ENCODE peak calls at places on chromosomes 16 and 17, in ten cellular contexts. One of them, this sample, is unnamed. For H3K36me3, the result is how much of the 10 kb centered on the place peaks cover.

GRCh38 chr16:82639263-82639662 is 12.5 kb downstream of the CDH13 start:
- DNase-seq in transverse colon: no peak
- DNase-seq in lung: no peak
- DNase-seq in cardiac muscle cell: no peak
- DNase-seq in neuronal stem cell: no peak
- DNase-seq in prostate gland: no peak
- DNase-seq in neural progenitor cell: no peak
- DNase-seq in body of pancreas: no peak
- DNase-seq in K562: no peak
- DNase-seq in heart left ventricle: no peak
- DNase-seq in this sample: no peak

GRCh38 chr17:35373532-35373983 is at the start of gene SLFN11:
- DNase-seq in transverse colon: peak
- DNase-seq in lung: peak
- DNase-seq in cardiac muscle cell: no peak
- DNase-seq in neuronal stem cell: no peak
- DNase-seq in prostate gland: peak
- DNase-seq in neural progenitor cell: peak
- DNase-seq in body of pancreas: peak
- DNase-seq in K562: peak
- DNase-seq in heart left ventricle: peak
- DNase-seq in this sample: peak

GRCh38 chr17:732788-733720 is 658 bp downstream of the TLCD3A start:
- DNase-seq in transverse colon: peak
- DNase-seq in lung: peak
- DNase-seq in cardiac muscle cell: peak
- DNase-seq in neuronal stem cell: no peak
- DNase-seq in prostate gland: peak
- DNase-seq in neural progenitor cell: peak
- DNase-seq in body of pancreas: peak
- DNase-seq in K562: peak
- DNase-seq in heart left ventricle: peak
- DNase-seq in this sample: peak

GRCh38 chr17:42554250-42555121 is 1.8 kb downstream of the HSD17B1 start:
- DNase-seq in transverse colon: peak
- DNase-seq in lung: peak
- DNase-seq in cardiac muscle cell: peak
- DNase-seq in neuronal stem cell: peak
- DNase-seq in prostate gland: peak
- DNase-seq in neural progenitor cell: peak
- DNase-seq in body of pancreas: peak
- DNase-seq in K562: peak
- DNase-seq in heart left ventricle: peak
- DNase-seq in this sample: peak

GRCh38 chr17:79799174-79799537 is 2.3 kb upstream of the CBX8 start:
- DNase-seq in transverse colon: no peak
- DNase-seq in lung: no peak
- DNase-seq in cardiac muscle cell: no peak
- DNase-seq in neuronal stem cell: no peak
- DNase-seq in prostate gland: no peak
- DNase-seq in neural progenitor cell: peak
- DNase-seq in body of pancreas: no peak
- DNase-seq in K562: no peak
- DNase-seq in heart left ventricle: no peak
- DNase-seq in this sample: no peak

GRCh38 chr17:2023692-2024571 is 1.2 kb downstream of the RTN4RL1 start:
- DNase-seq in transverse colon: peak
- DNase-seq in lung: peak
- DNase-seq in cardiac muscle cell: peak
- DNase-seq in neuronal stem cell: peak
- DNase-seq in prostate gland: no peak
- DNase-seq in neural progenitor cell: peak
- DNase-seq in body of pancreas: peak
- DNase-seq in K562: peak
- DNase-seq in heart left ventricle: no peak
- DNase-seq in this sample: no peak

GRCh38 chr16:66495440-66495839 is 54.5 kb downstream of the TK2 start:
- DNase-seq in transverse colon: no peak
- DNase-seq in lung: no peak
- DNase-seq in cardiac muscle cell: no peak
- DNase-seq in neuronal stem cell: no peak
- DNase-seq in prostate gland: no peak
- DNase-seq in neural progenitor cell: no peak
- DNase-seq in body of pancreas: no peak
- DNase-seq in K562: no peak
- DNase-seq in heart left ventricle: no peak
- DNase-seq in this sample: no peak

GRCh38 chr17:2388020-2388704 is 12.7 kb downstream of the MNT start:
- DNase-seq in transverse colon: no peak
- DNase-seq in lung: no peak
- DNase-seq in cardiac muscle cell: no peak
- DNase-seq in neuronal stem cell: no peak
- DNase-seq in prostate gland: no peak
- DNase-seq in neural progenitor cell: no peak
- DNase-seq in body of pancreas: no peak
- DNase-seq in K562: no peak
- DNase-seq in heart left ventricle: peak
- DNase-seq in this sample: no peak

GRCh38 chr17:35931794-35932419 is 1.3 kb upstream of the RDM1 start:
- DNase-seq in transverse colon: no peak
- DNase-seq in lung: no peak
- DNase-seq in cardiac muscle cell: no peak
- DNase-seq in neuronal stem cell: no peak
- DNase-seq in prostate gland: no peak
- DNase-seq in neural progenitor cell: no peak
- DNase-seq in body of pancreas: peak
- DNase-seq in K562: peak
- DNase-seq in heart left ventricle: no peak
- DNase-seq in this sample: peak

GRCh38 chr17:72542317-72542716 is 421.5 kb downstream of the SOX9 start:
- DNase-seq in transverse colon: no peak
- DNase-seq in lung: no peak
- DNase-seq in cardiac muscle cell: no peak
- DNase-seq in neuronal stem cell: no peak
- DNase-seq in prostate gland: no peak
- DNase-seq in neural progenitor cell: no peak
- DNase-seq in body of pancreas: no peak
- DNase-seq in K562: no peak
- DNase-seq in heart left ventricle: no peak
- DNase-seq in this sample: no peak

GRCh38 chr16:66510711-66511614 is 39.0 kb downstream of the TK2 start:
- DNase-seq in transverse colon: no peak
- DNase-seq in lung: peak
- DNase-seq in cardiac muscle cell: no peak
- DNase-seq in neuronal stem cell: no peak
- DNase-seq in prostate gland: peak
- DNase-seq in neural progenitor cell: peak
- DNase-seq in body of pancreas: peak
- DNase-seq in K562: no peak
- DNase-seq in heart left ventricle: no peak
- DNase-seq in this sample: no peak

GRCh38 chr17:75773121-75773807 is 8.3 kb upstream of the GALK1 start:
- DNase-seq in transverse colon: peak
- DNase-seq in lung: no peak
- DNase-seq in cardiac muscle cell: no peak
- DNase-seq in neuronal stem cell: no peak
- DNase-seq in prostate gland: no peak
- DNase-seq in neural progenitor cell: no peak
- DNase-seq in body of pancreas: no peak
- DNase-seq in K562: no peak
- DNase-seq in heart left ventricle: no peak
- DNase-seq in this sample: no peak

GRCh38 chr16:58652741-58653140 is 23.1 kb upstream of the CNOT1 start:
- DNase-seq in transverse colon: no peak
- DNase-seq in lung: no peak
- DNase-seq in cardiac muscle cell: peak
- DNase-seq in neuronal stem cell: peak
- DNase-seq in prostate gland: no peak
- DNase-seq in neural progenitor cell: peak
- DNase-seq in body of pancreas: no peak
- DNase-seq in K562: no peak
- DNase-seq in heart left ventricle: peak
- DNase-seq in this sample: peak

GRCh38 chr16:52812945-52813556 is 239.6 kb downstream of the CHD9NB start:
- DNase-seq in transverse colon: no peak
- DNase-seq in lung: no peak
- DNase-seq in cardiac muscle cell: no peak
- DNase-seq in neuronal stem cell: no peak
- DNase-seq in prostate gland: no peak
- DNase-seq in neural progenitor cell: no peak
- DNase-seq in body of pancreas: no peak
- DNase-seq in K562: peak
- DNase-seq in heart left ventricle: no peak
- DNase-seq in this sample: peak

DNA sequence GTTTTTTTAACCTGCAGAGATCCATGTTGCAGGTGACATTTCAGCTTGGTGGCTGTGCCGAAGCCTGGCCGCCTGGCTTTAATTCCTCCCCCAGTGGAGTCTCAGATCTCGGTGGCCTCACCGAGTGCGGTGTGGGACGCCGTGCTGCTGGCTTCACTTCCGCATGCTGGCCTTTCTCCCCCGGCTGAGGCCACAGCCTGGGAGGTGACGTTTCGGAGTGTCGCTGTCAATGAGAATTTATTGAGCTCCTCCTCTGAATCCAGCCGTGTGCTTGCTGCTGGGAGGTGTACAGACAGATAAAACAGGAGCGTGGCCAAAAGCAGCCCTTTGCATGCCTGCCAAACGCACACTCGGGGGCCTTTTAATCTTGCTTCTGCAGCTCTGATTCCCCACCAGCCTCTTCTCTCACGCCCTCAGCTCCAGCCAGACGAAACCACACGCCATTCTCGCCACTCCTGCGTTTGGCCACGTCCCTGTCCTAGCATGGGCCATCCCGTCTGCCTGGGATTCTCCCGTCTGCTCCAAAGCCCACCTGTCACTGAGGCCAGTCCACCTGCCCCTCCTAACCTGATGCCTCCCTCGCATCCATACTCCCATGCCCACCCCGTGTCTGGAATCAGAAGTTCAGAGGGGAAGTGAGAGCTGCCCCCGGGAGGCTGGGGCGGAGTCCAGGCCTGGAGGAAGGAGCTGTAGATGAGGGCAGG is 3.6 kb downstream of the GSE1 start:
- DNase-seq in transverse colon: peak
- DNase-seq in lung: peak
- DNase-seq in cardiac muscle cell: no peak
- DNase-seq in neuronal stem cell: no peak
- DNase-seq in prostate gland: peak
- DNase-seq in neural progenitor cell: no peak
- DNase-seq in body of pancreas: peak
- DNase-seq in K562: peak
- DNase-seq in heart left ventricle: no peak
- DNase-seq in this sample: no peak
- H3K4me3 ChIP-seq in transverse colon: no peak
- H3K4me3 ChIP-seq in lung: no peak
- H3K4me3 ChIP-seq in cardiac muscle cell: no peak
- H3K4me3 ChIP-seq in neuronal stem cell: no peak
- H3K4me3 ChIP-seq in prostate gland: peak
- H3K4me3 ChIP-seq in neural progenitor cell: no peak
- H3K4me3 ChIP-seq in body of pancreas: no peak
- H3K4me3 ChIP-seq in K562: peak
- H3K4me3 ChIP-seq in heart left ventricle: no peak
- H3K4me3 ChIP-seq in this sample: no peak

GRCh38 chr16:62967606-62968005 is 931.4 kb upstream of the CDH8 start:
- DNase-seq in transverse colon: no peak
- DNase-seq in lung: no peak
- DNase-seq in cardiac muscle cell: no peak
- DNase-seq in neuronal stem cell: no peak
- DNase-seq in prostate gland: no peak
- DNase-seq in neural progenitor cell: no peak
- DNase-seq in body of pancreas: no peak
- DNase-seq in K562: no peak
- DNase-seq in heart left ventricle: no peak
- DNase-seq in this sample: no peak
- H3K27ac ChIP-seq in transverse colon: no peak
- H3K27ac ChIP-seq in lung: no peak
- H3K27ac ChIP-seq in cardiac muscle cell: no peak
- H3K27ac ChIP-seq in neuronal stem cell: no peak
- H3K27ac ChIP-seq in prostate gland: no peak
- H3K27ac ChIP-seq in neural progenitor cell: no peak
- H3K27ac ChIP-seq in body of pancreas: no peak
- H3K27ac ChIP-seq in K562: no peak
- H3K27ac ChIP-seq in heart left ventricle: no peak
- H3K27ac ChIP-seq in this sample: no peak

DNA sequence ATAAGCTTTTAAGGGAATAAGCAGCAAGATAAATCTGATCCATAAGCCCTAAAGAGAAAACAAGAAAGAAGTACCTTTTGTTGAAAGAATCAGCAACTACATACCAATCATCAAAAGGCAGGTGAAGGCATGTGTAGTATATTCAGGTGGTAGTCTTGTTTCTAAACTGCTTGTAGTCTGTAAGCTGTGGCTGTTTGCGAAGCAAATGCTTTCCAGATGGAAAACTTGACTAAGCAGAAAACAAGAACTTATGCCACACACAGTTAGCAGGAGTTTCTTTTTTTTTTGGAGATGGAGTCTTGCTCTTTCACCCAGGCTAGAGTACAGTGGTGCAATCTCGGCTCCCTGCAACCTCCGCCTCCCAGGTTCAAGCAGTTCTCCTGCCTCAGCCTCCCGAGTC is 5.7 kb downstream of the CBX1 start:
- DNase-seq in transverse colon: no peak
- DNase-seq in lung: no peak
- DNase-seq in cardiac muscle cell: no peak
- DNase-seq in neuronal stem cell: no peak
- DNase-seq in prostate gland: no peak
- DNase-seq in neural progenitor cell: no peak
- DNase-seq in body of pancreas: no peak
- DNase-seq in K562: no peak
- DNase-seq in heart left ventricle: no peak
- DNase-seq in this sample: no peak
- H3K36me3 ChIP-seq in transverse colon: under half
- H3K36me3 ChIP-seq in lung: under half
- H3K36me3 ChIP-seq in cardiac muscle cell: under half
- H3K36me3 ChIP-seq in neuronal stem cell: under half
- H3K36me3 ChIP-seq in prostate gland: under half
- H3K36me3 ChIP-seq in neural progenitor cell: under half
- H3K36me3 ChIP-seq in body of pancreas: under half
- H3K36me3 ChIP-seq in K562: under half
- H3K36me3 ChIP-seq in heart left ventricle: under half
- H3K36me3 ChIP-seq in this sample: under half

DNA sequence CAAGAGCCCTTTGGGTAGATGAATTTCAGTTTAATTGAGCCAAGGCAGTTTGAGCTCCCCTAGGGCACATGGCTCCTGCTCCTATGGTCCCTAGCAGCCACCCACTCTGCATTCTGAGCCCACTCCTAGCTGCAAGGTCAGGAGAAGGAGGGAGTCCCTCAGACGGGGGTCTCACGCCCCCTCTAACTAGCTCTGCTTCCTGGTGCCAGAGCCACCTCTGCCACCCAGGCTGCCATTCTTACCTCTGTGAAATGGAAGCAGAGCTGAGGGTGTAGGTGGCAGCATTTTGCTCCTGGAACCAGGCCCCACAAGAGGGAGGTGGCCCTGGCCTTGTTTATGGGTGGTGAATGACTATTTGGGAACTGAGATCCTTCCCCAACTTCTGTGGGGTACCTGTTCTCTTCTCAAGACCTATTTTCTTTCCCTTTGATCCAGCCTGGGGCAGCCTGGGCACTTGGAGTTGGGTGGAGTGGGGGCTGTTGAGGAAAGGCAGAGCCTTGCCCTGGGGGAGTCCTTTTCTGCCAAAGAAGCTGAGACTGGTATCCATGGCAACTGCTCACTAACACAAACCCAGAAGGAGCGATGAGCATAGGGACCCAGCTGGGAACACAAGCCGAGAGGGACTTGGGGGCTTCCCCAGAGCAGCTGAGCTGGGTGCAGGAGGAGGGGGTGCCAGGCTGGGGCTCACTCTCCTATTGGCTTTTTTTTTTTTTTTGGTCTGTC is 4.8 kb downstream of the SPNS2 start:
- DNase-seq in transverse colon: no peak
- DNase-seq in lung: no peak
- DNase-seq in cardiac muscle cell: no peak
- DNase-seq in neuronal stem cell: no peak
- DNase-seq in prostate gland: no peak
- DNase-seq in neural progenitor cell: no peak
- DNase-seq in body of pancreas: no peak
- DNase-seq in K562: no peak
- DNase-seq in heart left ventricle: no peak
- DNase-seq in this sample: no peak
- H3K4me3 ChIP-seq in transverse colon: no peak
- H3K4me3 ChIP-seq in lung: no peak
- H3K4me3 ChIP-seq in cardiac muscle cell: no peak
- H3K4me3 ChIP-seq in neuronal stem cell: no peak
- H3K4me3 ChIP-seq in prostate gland: no peak
- H3K4me3 ChIP-seq in neural progenitor cell: no peak
- H3K4me3 ChIP-seq in body of pancreas: no peak
- H3K4me3 ChIP-seq in K562: no peak
- H3K4me3 ChIP-seq in heart left ventricle: no peak
- H3K4me3 ChIP-seq in this sample: no peak

This sample was measured in brain microvascular endothelial cell.